ENCODE peak calls at places on chromosomes 5 and 9, in ten cellular contexts. W, O, G, X, M, N, K, D, F and I are unnamed samples.

GRCh38 chr9:96674914-96675538 is 19.9 kb upstream of the PRXL2C start:
- DNase-seq in W (no peak), O (no peak), M (no peak), N (no peak), D (no peak), G (peak; percentile 23), X (peak; percentile 57), F (no peak), K (peak; percentile 97), I (no peak)

GRCh38 chr5:154732212-154732611 is 23.0 kb upstream of the LARP1 start:
- DNase-seq in M (no peak), K (no peak), F (no peak), X (no peak), D (no peak), N (no peak), G (no peak), O (no peak), W (no peak), I (no peak)

GRCh38 chr5:90894866-90895420 is 336.3 kb downstream of the ADGRV1 start:
- DNase-seq in W (no peak), K (no peak), M (no peak), F (no peak), X (no peak), N (no peak), O (no peak), G (no peak), D (no peak), I (no peak)

GRCh38 chr9:22050924-22051323 is 41.8 kb upstream of the CDKN2B start:
- DNase-seq in K (no peak), W (no peak), X (no peak), M (no peak), O (no peak), G (no peak), D (no peak), F (no peak), N (no peak), I (no peak)

GRCh38 chr9:126591922-126592321 is 21.8 kb upstream of the LMX1B start:
- DNase-seq in W (no peak), K (no peak), F (no peak), D (no peak), M (no peak), G (no peak), X (no peak), O (no peak), N (no peak), I (no peak)

GRCh38 chr5:45385321-45386058 is 310.7 kb downstream of the HCN1 start:
- DNase-seq in O (no peak), M (no peak), K (peak; percentile 77), N (no peak), G (peak; percentile 77), X (peak; percentile 71), F (no peak), D (no peak), W (no peak), I (no peak)

GRCh38 chr9:127873886-127874285 is 3.6 kb downstream of the AK1 start:
- DNase-seq in G (peak; percentile 66), D (peak; percentile 62), K (peak; percentile 52), W (peak; percentile 69), X (peak; percentile 56), F (peak; percentile 67), N (no peak), O (no peak), M (peak; percentile 77), I (peak; percentile 50)

GRCh38 chr5:161751265-161751664 is 65.7 kb downstream of the GABRA6 start:
- DNase-seq in K (no peak), X (no peak), W (no peak), M (no peak), G (no peak), D (no peak), F (no peak), O (no peak), N (no peak), I (no peak)

GRCh38 chr5:67305913-67306710 is 109.5 kb upstream of the CD180 start:
- DNase-seq in G (no peak), M (no peak), K (no peak), W (no peak), O (no peak), F (no peak), X (peak; percentile 65), N (no peak), D (no peak), I (no peak)

GRCh38 chr5:73935719-73936118 is 309.7 kb downstream of the ARHGEF28 start:
- DNase-seq in X (no peak), W (no peak), N (no peak), D (no peak), G (no peak), O (no peak), K (no peak), M (no peak), F (no peak), I (no peak)

GRCh38 chr5:55900776-55901175 is 49.6 kb downstream of the IL31RA start:
- DNase-seq in D (no peak), G (no peak), N (no peak), M (no peak), K (no peak), O (no peak), F (no peak), W (no peak), X (no peak), I (no peak)

GRCh38 chr5:132866342-132867045 is at the start of the genes GDF9 and UQCRQ:
- DNase-seq in G (peak; percentile 100), O (peak; percentile 98), N (peak; percentile 82), M (peak; percentile 99), W (peak; percentile 96), X (peak; percentile 100), F (peak; percentile 90), D (peak; percentile 98), K (peak; percentile 99), I (peak; percentile 68)
- TF ChIP-seq CTCF in G (peak; percentile 44), O (peak; percentile 18), N (no peak), M (peak; percentile 22), W (peak; percentile 46), X (peak; percentile 21), F (no peak), D (no peak), K (peak; percentile 57), I (no peak)

GRCh38 chr9:23493219-23493618 is 332.8 kb downstream of the ELAVL2 start:
- DNase-seq in X (no peak), G (no peak), M (no peak), D (no peak), O (no peak), K (no peak), F (no peak), N (no peak), W (no peak), I (no peak)

GRCh38 chr9:23496827-23497226 is 329.2 kb downstream of the ELAVL2 start:
- DNase-seq in F (no peak), X (no peak), M (no peak), O (no peak), N (no peak), K (no peak), G (no peak), D (no peak), W (no peak), I (no peak)

DNA sequence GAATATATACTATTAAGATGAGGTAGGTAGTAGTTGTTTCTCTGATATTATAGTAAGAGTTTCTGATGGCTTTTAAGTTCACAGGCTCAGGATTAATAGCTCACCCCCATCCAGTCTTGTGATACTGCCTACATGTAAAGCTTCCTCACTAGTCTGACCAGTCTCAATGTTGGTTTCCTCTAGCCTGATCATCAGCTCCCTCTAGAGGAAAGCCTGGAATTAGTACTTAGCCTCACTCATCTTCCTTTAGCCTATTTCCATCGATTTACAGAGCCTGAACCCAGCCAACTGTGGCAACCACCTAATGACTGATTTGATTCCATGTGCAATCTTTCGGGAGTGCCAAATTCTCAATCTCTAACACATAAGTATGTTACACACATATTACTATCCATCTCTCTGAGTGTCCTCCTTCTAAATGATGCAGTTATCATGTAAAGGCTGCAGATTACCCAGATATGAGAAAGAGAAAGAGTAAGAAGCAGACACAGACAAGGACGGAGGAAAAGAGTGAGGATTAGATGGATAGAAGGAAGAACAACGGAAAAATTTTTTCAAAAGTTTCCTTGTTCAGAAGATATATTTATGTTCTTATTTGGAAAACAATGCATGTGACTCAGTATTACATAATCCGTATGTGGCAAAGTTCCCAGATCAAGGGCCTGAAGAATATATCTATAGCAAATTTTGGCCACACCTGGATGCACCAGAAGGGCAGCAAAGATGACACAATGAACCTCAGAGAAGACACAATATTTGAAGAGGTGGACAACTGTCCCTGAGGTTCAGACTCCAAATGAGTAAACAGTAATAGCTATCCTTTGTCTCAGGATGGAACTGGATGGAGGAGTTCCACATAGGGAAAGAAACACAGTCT is 333.7 kb downstream of the ELAVL2 start:
- DNase-seq in M (no peak), K (peak; percentile 42), W (peak; percentile 46), X (peak; percentile 1), G (peak; percentile 28), F (no peak), D (peak; percentile 17), N (peak; percentile 21), O (no peak), I (no peak)
- TF ChIP-seq CTCF in M (peak; percentile 60), K (peak; percentile 71), W (peak; percentile 54), X (no peak), G (peak; percentile 51), F (peak; percentile 24), D (peak; percentile 41), N (peak; percentile 76), O (no peak), I (no peak)

DNA sequence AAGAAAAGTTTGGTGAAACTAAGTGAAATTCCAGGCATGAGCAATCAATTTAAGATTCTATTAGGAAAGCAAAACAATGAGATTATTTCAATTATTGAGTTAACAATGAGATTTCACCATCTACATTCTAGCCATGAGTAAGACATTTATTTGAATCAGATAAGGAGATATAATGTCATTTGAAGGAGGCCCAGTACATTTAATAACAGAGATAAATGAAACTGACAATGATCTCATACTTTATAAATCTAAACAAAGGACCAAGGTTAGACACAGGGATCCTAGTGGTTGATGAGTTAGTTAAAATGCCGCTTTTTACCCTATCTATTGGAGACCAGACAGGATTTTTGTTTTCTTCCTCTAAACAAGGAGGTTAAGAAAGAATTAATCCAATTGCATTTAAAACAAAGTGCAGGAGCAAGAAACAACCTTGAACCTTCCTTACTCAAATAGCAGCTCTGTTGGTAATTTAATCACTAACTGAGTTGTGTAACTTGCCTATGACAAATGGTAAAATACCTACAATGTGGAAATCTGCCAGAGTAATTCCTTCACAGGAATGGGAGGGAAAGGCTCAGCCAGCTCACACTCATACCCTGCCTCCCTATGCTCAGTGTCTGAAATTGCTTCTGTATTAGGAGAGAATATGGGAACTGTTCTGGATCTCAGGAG is 103.5 kb upstream of the NR3C1 start:
- DNase-seq in G (peak; percentile 94), O (no peak), D (no peak), K (peak; percentile 91), F (no peak), M (no peak), W (no peak), X (peak; percentile 95), N (no peak), I (no peak)
- TF ChIP-seq CTCF in G (no peak), O (no peak), D (no peak), K (peak; percentile 57), F (no peak), M (no peak), W (peak; percentile 28), X (peak; percentile 31), N (no peak), I (no peak)

DNA sequence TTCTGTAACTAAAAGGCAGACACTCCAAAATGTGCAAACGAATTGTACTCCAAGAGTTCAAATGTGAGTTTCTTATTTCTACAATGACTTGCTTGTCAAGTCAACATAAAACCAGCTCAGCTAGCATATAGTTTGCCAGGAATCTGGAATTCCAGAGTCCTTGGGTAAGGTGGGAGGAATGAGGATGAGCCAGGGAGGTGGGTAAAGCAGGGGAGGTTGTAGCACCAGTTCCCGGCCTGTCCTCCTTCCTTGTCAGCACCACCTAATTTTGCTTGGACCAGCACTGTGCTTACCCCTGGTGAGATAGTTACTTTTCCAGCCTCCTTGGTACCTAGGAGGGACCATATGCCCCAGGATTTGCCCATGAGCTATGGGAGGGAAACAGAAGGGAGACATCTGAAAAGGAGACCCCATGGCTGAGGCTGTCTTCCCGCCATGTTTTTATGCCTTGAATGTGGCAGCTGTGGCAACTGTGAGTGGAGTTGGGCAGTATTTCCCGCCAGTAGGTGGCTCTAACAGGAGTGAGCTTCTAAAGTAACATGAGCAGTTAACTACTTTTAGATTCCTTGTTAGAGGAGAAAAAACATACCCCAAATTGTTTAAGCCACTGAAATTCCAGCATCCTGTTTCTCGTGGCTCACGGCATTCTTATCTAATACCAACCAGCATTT is 302.5 kb downstream of the TENT4A start:
- DNase-seq in D (no peak), W (no peak), K (no peak), F (no peak), O (no peak), X (no peak), N (no peak), M (no peak), G (no peak), I (no peak)
- TF ChIP-seq CTCF in D (no peak), W (peak; percentile 29), K (no peak), F (no peak), O (no peak), X (no peak), N (peak; percentile 53), M (no peak), G (no peak), I (no peak)